ENCODE peak calls at places on chromosomes 5 and 9, in ten cellular contexts. J is K562, P is tibial nerve, L is stomach, I is A549, A is H1, D is transverse colon, Y is esophagus muscularis mucosa, R is GM12878, M is upper lobe of left lung. N is an unnamed sample.

GRCh38 chr5:61744690-61745619 is 412.9 kb downstream of the ZSWIM6 start:
- DNase-seq in J (no peak), P (no peak), L (peak), I (peak), A (no peak), D (no peak), Y (peak), R (no peak), M (no peak), N (no peak)

GRCh38 chr9:127955294-127956015 is 17.8 kb upstream of the DPM2 start:
- DNase-seq in J (peak), P (no peak), L (peak), I (peak), A (peak), D (peak), Y (no peak), R (no peak), M (peak), N (peak)

GRCh38 chr5:107553063-107553676 is 117.6 kb downstream of the EFNA5 start:
- DNase-seq in J (no peak), P (no peak), L (no peak), I (peak), A (no peak), D (no peak), Y (no peak), R (no peak), M (no peak), N (no peak)

GRCh38 chr5:14790220-14790619 is 81.4 kb downstream of the ANKH start:
- DNase-seq in J (no peak), P (no peak), L (no peak), I (no peak), A (no peak), D (no peak), Y (no peak), R (no peak), M (no peak), N (no peak)

GRCh38 chr5:140365282-140365681 is 5.3 kb downstream of the SLC4A9 start:
- DNase-seq in J (peak), P (no peak), L (no peak), I (no peak), A (no peak), D (no peak), Y (no peak), R (no peak), M (no peak), N (no peak)

GRCh38 chr5:116374434-116374852 is 200.2 kb downstream of the SEMA6A start:
- DNase-seq in J (no peak), P (no peak), L (no peak), I (no peak), A (no peak), D (no peak), Y (peak), R (peak), M (no peak), N (no peak)

GRCh38 chr9:2242778-2243395 is 227.7 kb downstream of the SMARCA2 start:
- DNase-seq in J (no peak), P (no peak), L (peak), I (no peak), A (no peak), D (no peak), Y (no peak), R (no peak), M (no peak), N (no peak)

GRCh38 chr9:38284768-38285080 is 107.8 kb upstream of the ALDH1B1 start:
- DNase-seq in J (no peak), P (no peak), L (no peak), I (no peak), A (peak), D (no peak), Y (peak), R (no peak), M (no peak), N (no peak)

GRCh38 chr9:35711501-35712428 is 20.2 kb downstream of the TLN1 start:
- DNase-seq in J (no peak), P (no peak), L (no peak), I (no peak), A (no peak), D (no peak), Y (no peak), R (no peak), M (no peak), N (peak)

GRCh38 chr9:27572566-27572917 is 739 bp downstream of the C9orf72 start:
- DNase-seq in J (peak), P (no peak), L (peak), I (peak), A (no peak), D (peak), Y (peak), R (no peak), M (peak), N (peak)

GRCh38 chr9:68678430-68678829 is 26.6 kb upstream of the PIP5K1B start:
- DNase-seq in J (peak), P (no peak), L (no peak), I (peak), A (no peak), D (peak), Y (no peak), R (no peak), M (no peak), N (no peak)

GRCh38 chr5:18329346-18329745 is 695.1 kb downstream of the TAF11L14 start:
- DNase-seq in J (no peak), P (no peak), L (no peak), I (peak), A (no peak), D (no peak), Y (no peak), R (no peak), M (no peak), N (no peak)

GRCh38 chr5:43301653-43302091 is 11.5 kb downstream of the HMGCS1 start:
- DNase-seq in J (no peak), P (no peak), L (no peak), I (no peak), A (no peak), D (no peak), Y (no peak), R (no peak), M (no peak), N (no peak)
- TF ChIP-seq EP300 in J (no peak), P (no peak), L (no peak), I (no peak), A (no peak), D (no peak), Y (no peak), R (no peak), M (no peak), N (no peak)

GRCh38 chr9:93114169-93114983 is 18.4 kb downstream of the CARD19 start:
- DNase-seq in J (peak), P (no peak), L (no peak), I (no peak), A (no peak), D (no peak), Y (no peak), R (no peak), M (peak), N (peak)
- TF ChIP-seq POLR2A in J (no peak), P (no peak), L (no peak), I (no peak), A (no peak), D (no peak), Y (no peak), R (no peak), M (no peak), N (no peak)

GRCh38 chr5:1140188-1140817 is 28.4 kb upstream of the SLC12A7 start:
- DNase-seq in J (peak), P (peak), L (peak), I (peak), A (peak), D (peak), Y (no peak), R (no peak), M (peak), N (peak)

GRCh38 chr5:1138445-1139207 is 26.8 kb upstream of the SLC12A7 start:
- DNase-seq in J (peak), P (no peak), L (no peak), I (no peak), A (no peak), D (no peak), Y (no peak), R (no peak), M (no peak), N (no peak)

GRCh38 chr5:1140818-1141189 is 28.9 kb upstream of the SLC12A7 start:
- DNase-seq in J (no peak), P (no peak), L (no peak), I (no peak), A (no peak), D (no peak), Y (no peak), R (no peak), M (no peak), N (no peak)

GRCh38 chr5:1139366-1139765 is 27.5 kb upstream of the SLC12A7 start:
- DNase-seq in J (no peak), P (no peak), L (no peak), I (no peak), A (no peak), D (no peak), Y (no peak), R (no peak), M (no peak), N (no peak)

GRCh38 chr5:1139806-1140187 is 27.9 kb upstream of the SLC12A7 start:
- DNase-seq in J (no peak), P (no peak), L (no peak), I (no peak), A (no peak), D (no peak), Y (no peak), R (no peak), M (no peak), N (no peak)
- TF ChIP-seq EP300 in J (no peak), P (no peak), L (no peak), I (no peak), A (no peak), D (no peak), Y (no peak), R (no peak), M (no peak), N (no peak)

DNA sequence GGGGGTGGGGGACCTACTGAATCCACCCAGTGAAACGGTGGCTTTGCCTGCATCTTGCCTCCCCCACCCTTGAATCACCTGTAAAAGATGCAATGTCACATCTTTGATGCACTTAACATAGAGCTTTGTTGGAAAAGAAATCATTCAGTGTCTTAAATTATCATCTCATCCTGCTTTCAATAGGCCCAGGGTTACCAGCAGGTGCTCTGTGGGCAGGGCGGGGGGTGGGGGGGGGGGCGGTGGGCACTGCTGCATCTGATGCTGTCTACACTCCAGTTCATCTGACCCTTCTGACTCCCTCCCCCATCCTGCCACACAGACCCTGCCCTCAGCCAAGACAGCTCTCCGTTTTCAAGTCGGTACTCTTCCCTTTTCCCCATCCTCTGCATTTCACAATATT is 24.3 kb downstream of the TRAF1 start:
- DNase-seq in J (no peak), P (no peak), L (no peak), I (no peak), A (no peak), D (no peak), Y (no peak), R (no peak), M (no peak), N (no peak)
- TF ChIP-seq POLR2A in J (no peak), P (no peak), L (no peak), I (no peak), A (no peak), D (no peak), Y (no peak), R (peak), M (no peak), N (no peak)

GRCh38 chr5:158845941-158846340 is 253.8 kb downstream of the EBF1 start:
- DNase-seq in J (no peak), P (no peak), L (no peak), I (no peak), A (no peak), D (no peak), Y (peak), R (no peak), M (no peak), N (no peak)

GRCh38 chr5:158841481-158841880 is 258.2 kb downstream of the EBF1 start:
- DNase-seq in J (no peak), P (no peak), L (no peak), I (no peak), A (no peak), D (no peak), Y (no peak), R (no peak), M (no peak), N (no peak)

GRCh38 chr5:158841918-158842317 is 257.8 kb downstream of the EBF1 start:
- DNase-seq in J (no peak), P (no peak), L (no peak), I (no peak), A (no peak), D (no peak), Y (no peak), R (peak), M (no peak), N (no peak)

GRCh38 chr5:158840193-158840592 is 259.5 kb downstream of the EBF1 start:
- DNase-seq in J (no peak), P (no peak), L (no peak), I (no peak), A (no peak), D (no peak), Y (no peak), R (no peak), M (no peak), N (no peak)

GRCh38 chr5:158843305-158843704 is 256.4 kb downstream of the EBF1 start:
- DNase-seq in J (no peak), P (no peak), L (no peak), I (no peak), A (no peak), D (no peak), Y (peak), R (no peak), M (no peak), N (no peak)
- TF ChIP-seq EP300 in J (no peak), P (no peak), L (no peak), I (no peak), A (no peak), D (no peak), Y (no peak), R (no peak), M (no peak), N (no peak)

GRCh38 chr5:95823241-95823737 is 763 bp upstream of the GLRX start:
- DNase-seq in J (no peak), P (no peak), L (no peak), I (no peak), A (no peak), D (no peak), Y (no peak), R (no peak), M (no peak), N (no peak)

GRCh38 chr5:95823738-95824609 is 1.4 kb upstream of the GLRX start:
- DNase-seq in J (peak), P (peak), L (peak), I (peak), A (no peak), D (peak), Y (no peak), R (no peak), M (peak), N (peak)

GRCh38 chr5:95822038-95822407 is 503 bp downstream of the GLRX start:
- DNase-seq in J (peak), P (no peak), L (peak), I (peak), A (no peak), D (peak), Y (peak), R (no peak), M (peak), N (peak)

GRCh38 chr5:95821110-95822021 is 1.2 kb downstream of the GLRX start:
- DNase-seq in J (no peak), P (no peak), L (no peak), I (no peak), A (no peak), D (no peak), Y (no peak), R (no peak), M (no peak), N (no peak)

DNA sequence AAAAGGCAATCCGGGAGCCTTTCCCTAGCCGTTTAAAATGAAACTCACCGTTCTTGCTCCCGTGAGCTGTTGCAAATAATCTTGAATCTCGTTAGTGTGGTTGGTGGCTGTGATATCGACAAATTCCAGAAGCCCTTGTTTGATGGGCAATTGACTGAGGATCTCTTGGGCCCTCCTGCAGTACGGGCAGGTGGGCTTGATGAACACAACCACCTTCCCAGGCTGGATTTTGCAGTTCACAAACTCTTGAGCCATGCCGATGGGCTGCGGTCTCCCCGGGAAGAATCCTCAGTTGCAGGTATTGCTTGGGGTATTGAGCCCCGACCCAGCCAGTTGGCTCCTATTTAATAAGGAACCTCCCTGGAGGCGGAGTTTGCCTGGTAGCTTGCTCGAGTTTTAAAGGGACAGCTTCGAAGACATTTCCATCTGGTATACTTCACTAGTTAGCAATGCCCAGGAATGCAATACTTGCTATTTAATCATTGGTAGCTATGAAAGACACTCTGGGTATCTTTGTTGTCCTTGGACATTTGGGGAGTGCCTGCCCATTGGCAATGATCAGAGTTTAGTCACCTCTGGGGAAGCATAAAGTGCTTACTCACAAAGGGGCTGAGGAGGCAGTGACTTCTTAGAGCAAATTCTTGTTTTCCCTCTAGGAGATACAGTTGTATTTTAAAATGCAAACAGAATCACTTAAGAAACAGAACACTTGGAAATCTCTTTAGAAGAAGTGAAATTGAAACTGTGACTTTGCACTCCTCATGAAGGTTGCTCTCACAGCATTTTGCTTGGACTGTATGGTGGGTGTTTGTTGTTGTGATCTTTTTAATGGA is at the start of gene GLRX:
- DNase-seq in J (no peak), P (peak), L (peak), I (peak), A (peak), D (peak), Y (peak), R (no peak), M (peak), N (peak)
- TF ChIP-seq POLR2A in J (no peak), P (peak), L (no peak), I (peak), A (no peak), D (peak), Y (peak), R (peak), M (no peak), N (peak)

DNA sequence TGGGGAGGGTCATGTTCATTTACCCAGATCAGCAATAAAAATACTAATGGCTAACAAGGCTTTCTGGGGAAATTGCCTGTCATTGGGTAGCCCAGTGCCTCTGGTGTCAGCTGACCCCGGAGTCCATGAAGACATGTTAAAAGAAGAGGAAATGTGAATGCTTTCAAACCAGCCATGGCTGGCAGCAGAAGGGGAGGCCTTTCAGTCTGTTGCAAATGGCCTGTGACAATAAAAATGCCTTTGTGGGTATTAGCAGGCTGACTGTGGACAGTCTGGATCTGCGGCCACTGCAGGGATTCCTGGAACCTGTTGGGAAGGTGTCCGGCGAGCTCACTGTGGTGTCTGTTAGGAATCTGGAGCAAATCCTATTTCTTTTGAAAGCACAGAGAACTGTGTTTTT is 7.5 kb downstream of the ABL1 start:
- DNase-seq in J (no peak), P (no peak), L (no peak), I (no peak), A (no peak), D (no peak), Y (no peak), R (no peak), M (no peak), N (no peak)
- TF ChIP-seq EP300 in J (no peak), P (no peak), L (no peak), I (no peak), A (no peak), D (no peak), Y (no peak), R (no peak), M (no peak), N (no peak)

N was measured in sigmoid colon.